ENCODE peak calls at places on chromosomes 1 and 21, in ten cellular contexts. T, D, K, N, R, W, L, Y, J and Q are unnamed samples.

GRCh38 chr1:212700597-212700891 is 904 bp upstream of the BATF3 start:
- DNase-seq in L (no peak), J (no peak), T (no peak), N (no peak), K (no peak), D (no peak), W (no peak), R (peak), Y (no peak), Q (no peak)

GRCh38 chr1:204714194-204714860 is 28.8 kb upstream of the LRRN2 start:
- DNase-seq in D (no peak), T (no peak), K (no peak), W (no peak), R (no peak), L (no peak), J (no peak), N (no peak), Y (no peak), Q (no peak)

GRCh38 chr21:32733356-32733755 is 5.5 kb upstream of the SYNJ1 start:
- DNase-seq in Y (no peak), W (no peak), K (no peak), N (no peak), L (no peak), R (no peak), D (no peak), J (no peak), T (no peak), Q (no peak)

GRCh38 chr1:183711691-183712401 is 58.7 kb upstream of the APOBEC4 start:
- DNase-seq in Y (no peak), K (no peak), N (no peak), R (peak), J (no peak), D (peak), W (no peak), T (no peak), L (peak), Q (no peak)

GRCh38 chr1:39738622-39739366 is at the start of gene PPIE:
- DNase-seq in T (peak), L (peak), R (peak), D (peak), Y (peak), N (peak), K (peak), J (peak), W (peak), Q (peak)

GRCh38 chr1:41919764-41920397 is 1.2 kb upstream of the HIVEP3 start:
- DNase-seq in J (peak), K (peak), L (peak), D (no peak), W (peak), R (no peak), T (no peak), Y (peak), N (peak), Q (no peak)

GRCh38 chr21:34073749-34074282 is 438 bp downstream of the MRPS6 start:
- DNase-seq in L (peak), N (no peak), Y (peak), R (no peak), J (no peak), T (no peak), D (no peak), W (peak), K (peak), Q (peak)

GRCh38 chr1:201506092-201506491 is 831 bp downstream of the CSRP1 start:
- DNase-seq in T (no peak), J (no peak), R (peak), W (no peak), K (no peak), D (no peak), N (no peak), L (no peak), Y (no peak), Q (no peak)

GRCh38 chr1:37776946-37777516 is 12.1 kb upstream of the EPHA10 start:
- DNase-seq in J (no peak), Y (no peak), W (no peak), D (no peak), T (no peak), N (no peak), R (no peak), L (no peak), K (no peak), Q (no peak)

GRCh38 chr1:235898126-235898525 is 31.4 kb upstream of the LYST start:
- DNase-seq in W (no peak), D (no peak), R (no peak), Y (no peak), L (no peak), J (no peak), T (no peak), N (no peak), K (no peak), Q (no peak)

GRCh38 chr1:22636369-22636768 is at the start of gene C1QA:
- DNase-seq in Y (no peak), N (no peak), J (no peak), T (peak), D (no peak), W (no peak), K (peak), R (no peak), L (peak), Q (peak)

GRCh38 chr1:172885976-172886375 is 164.8 kb downstream of the TNFSF18 start:
- DNase-seq in L (no peak), T (no peak), D (no peak), Y (no peak), K (no peak), R (no peak), W (no peak), N (no peak), J (no peak), Q (no peak)

GRCh38 chr1:227244339-227245118 is 73.8 kb downstream of the CDC42BPA start:
- DNase-seq in W (no peak), N (no peak), Y (no peak), L (no peak), J (no peak), R (no peak), D (no peak), T (no peak), K (no peak), Q (no peak)

GRCh38 chr1:156143765-156144489 is 9.5 kb upstream of the SEMA4A start:
- DNase-seq in N (no peak), R (peak), L (no peak), D (no peak), T (no peak), K (no peak), W (no peak), J (no peak), Y (no peak), Q (no peak)

GRCh38 chr21:14259669-14260458 is 43.9 kb downstream of the RBM11 start:
- DNase-seq in N (no peak), Y (no peak), J (no peak), L (no peak), T (no peak), R (no peak), D (peak), K (no peak), W (peak), Q (no peak)

GRCh38 chr1:161088587-161089110 is 709 bp downstream of the NECTIN4 start:
- DNase-seq in N (no peak), T (no peak), W (no peak), K (no peak), L (no peak), J (peak), D (peak), R (no peak), Y (no peak), Q (no peak)

GRCh38 chr1:23394664-23395063 is 25.0 kb upstream of the ZNF436 start:
- DNase-seq in D (peak), W (no peak), Y (peak), N (peak), T (peak), J (peak), R (peak), K (peak), L (peak), Q (peak)

GRCh38 chr1:51210055-51210454 is 26.0 kb upstream of the RNF11 start:
- DNase-seq in Y (no peak), K (no peak), T (no peak), L (no peak), N (no peak), R (no peak), J (no peak), W (no peak), D (no peak), Q (peak)

GRCh38 chr1:34787461-34788420 is 5.1 kb upstream of the GJA4 start:
- DNase-seq in J (no peak), D (peak), R (no peak), N (peak), L (no peak), K (no peak), W (peak), Y (no peak), T (peak), Q (no peak)

GRCh38 chr1:3470650-3471355 is 16.3 kb downstream of the ARHGEF16 start:
- DNase-seq in D (no peak), K (peak), T (no peak), J (no peak), W (no peak), L (no peak), N (no peak), R (no peak), Y (no peak), Q (no peak)

GRCh38 chr1:203534526-203534925 is 40.6 kb downstream of the OPTC start:
- DNase-seq in K (no peak), J (peak), W (no peak), N (no peak), L (peak), Y (no peak), R (peak), T (peak), D (peak), Q (peak)

GRCh38 chr1:157932082-157932481 is 61.4 kb upstream of the KIRREL1 start:
- DNase-seq in K (no peak), L (no peak), Y (no peak), W (no peak), R (no peak), D (no peak), J (no peak), N (no peak), T (no peak), Q (no peak)

GRCh38 chr1:180096584-180097318 is 57.9 kb upstream of the QSOX1 start:
- DNase-seq in N (no peak), W (no peak), Y (no peak), R (no peak), D (no peak), J (no peak), K (no peak), T (no peak), L (no peak), Q (no peak)

GRCh38 chr1:37831109-37831508 is 23.1 kb upstream of the YRDC start:
- DNase-seq in J (no peak), D (no peak), Y (no peak), W (no peak), T (no peak), R (no peak), N (no peak), K (no peak), L (no peak), Q (no peak)

GRCh38 chr1:201429771-201430501 is 8.4 kb upstream of the TNNI1 start:
- DNase-seq in L (no peak), W (no peak), D (no peak), N (no peak), T (no peak), J (no peak), K (no peak), R (no peak), Y (no peak), Q (no peak)

GRCh38 chr1:35935989-35936388 is 5.1 kb downstream of the AGO3 start:
- DNase-seq in Y (no peak), T (no peak), L (no peak), J (no peak), D (no peak), W (peak), R (no peak), K (no peak), N (no peak), Q (no peak)

GRCh38 chr1:209155556-209155955 is 428.0 kb upstream of the CAMK1G start:
- DNase-seq in R (no peak), T (no peak), L (no peak), D (no peak), J (no peak), W (no peak), K (no peak), N (peak), Y (no peak), Q (no peak)

GRCh38 chr1:24283326-24284155 is 35.6 kb upstream of the GRHL3 start:
- DNase-seq in K (no peak), N (no peak), R (peak), T (no peak), D (peak), L (no peak), Y (no peak), J (peak), W (no peak), Q (no peak)

GRCh38 chr1:154819628-154820590 is 50.2 kb downstream of the KCNN3 start:
- DNase-seq in D (no peak), W (no peak), R (no peak), K (no peak), T (no peak), N (peak), J (peak), Y (peak), L (no peak), Q (no peak)

GRCh38 chr1:21811875-21812305 is at the start of gene LDLRAD2:
- DNase-seq in T (no peak), D (no peak), W (no peak), J (no peak), L (no peak), Y (no peak), K (no peak), R (no peak), N (no peak), Q (no peak)

GRCh38 chr1:174788981-174789380 is 210.8 kb upstream of the CACYBP start:
- DNase-seq in T (no peak), K (no peak), L (no peak), D (peak), Y (no peak), N (no peak), J (no peak), W (peak), R (no peak), Q (no peak)

GRCh38 chr1:27122652-27123051 is 32.3 kb downstream of the SLC9A1 start:
- DNase-seq in T (peak), R (peak), L (peak), D (peak), K (peak), W (no peak), Y (peak), N (no peak), J (peak), Q (no peak)

GRCh38 chr1:180948357-180948756 is 35.7 kb downstream of the KIAA1614 start:
- DNase-seq in N (no peak), T (no peak), W (no peak), L (no peak), D (no peak), J (no peak), Y (no peak), K (no peak), R (peak), Q (no peak)

GRCh38 chr1:88104234-88104633 is 579.8 kb upstream of the PKN2 start:
- DNase-seq in W (no peak), J (no peak), R (no peak), K (no peak), N (no peak), D (no peak), L (no peak), Y (no peak), T (no peak), Q (no peak)

GRCh38 chr1:54774820-54775498 is 10.6 kb upstream of the PARS2 start:
- DNase-seq in J (no peak), R (no peak), T (no peak), N (peak), L (no peak), D (peak), Y (no peak), W (peak), K (no peak), Q (peak)

GRCh38 chr21:38925923-38926322 is 120.2 kb downstream of the ETS2 start:
- DNase-seq in Y (peak), T (peak), L (peak), J (peak), K (no peak), N (no peak), W (no peak), R (peak), D (peak), Q (peak)

GRCh38 chr1:227390525-227390924 is 72.2 kb upstream of the CDC42BPA start:
- DNase-seq in Y (no peak), N (no peak), D (no peak), K (no peak), T (no peak), W (no peak), L (no peak), R (no peak), J (no peak), Q (no peak)

GRCh38 chr1:162678439-162678838 is 46.2 kb downstream of the DDR2 start:
- DNase-seq in W (no peak), L (no peak), Y (no peak), N (no peak), J (no peak), D (peak), T (no peak), K (no peak), R (peak), Q (peak)
- H3K27ac ChIP-seq in W (no peak), L (peak), Y (peak), N (no peak), J (no peak), D (no peak), T (peak), K (no peak), R (peak), Q (no peak)

DNA sequence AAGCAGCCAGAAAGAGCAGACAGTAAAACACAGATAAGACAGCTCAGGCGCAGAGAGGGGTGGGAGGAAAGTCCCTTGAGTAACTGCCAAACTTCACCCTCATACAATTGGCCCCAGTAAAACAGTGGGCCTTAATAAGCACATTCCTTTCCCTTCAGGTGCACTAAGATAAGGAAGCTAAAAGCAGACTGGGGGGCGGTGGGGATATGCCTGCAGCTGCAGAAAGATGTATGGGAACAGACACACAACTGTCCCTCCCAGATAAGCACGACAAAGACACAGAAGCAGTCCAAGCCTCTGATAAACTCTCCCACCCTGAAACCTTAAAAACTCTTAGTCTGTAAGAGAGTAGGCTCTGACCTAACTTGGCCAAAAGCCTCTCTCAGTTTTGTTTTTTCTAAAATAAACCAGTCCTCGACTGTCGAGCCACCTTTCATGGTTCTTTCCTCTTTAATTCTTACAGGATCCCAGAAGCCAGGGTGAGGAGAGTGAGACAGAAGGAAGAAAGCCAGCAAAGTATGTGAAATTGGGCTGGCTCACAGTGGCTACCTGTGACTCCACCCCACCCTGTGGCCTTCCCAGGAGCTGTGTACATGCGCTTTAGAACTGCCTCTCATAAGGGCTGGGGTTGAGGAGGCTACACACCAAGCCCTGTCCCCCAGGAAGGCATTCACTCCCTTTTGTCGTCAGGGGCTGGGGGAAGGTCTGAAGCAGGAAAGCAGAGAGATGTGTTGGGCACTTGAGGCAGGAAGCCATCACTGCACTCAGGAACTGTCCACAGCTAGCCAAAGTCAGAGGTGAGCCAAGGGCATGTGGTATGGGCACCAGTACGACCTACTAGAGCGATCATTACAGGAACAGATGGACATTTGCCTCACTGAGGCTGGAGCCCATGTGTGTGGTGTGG is 4.6 kb downstream of the PGLYRP4 start:
- DNase-seq in D (no peak), R (no peak), W (peak), T (no peak), Y (no peak), L (no peak), J (no peak), K (no peak), N (no peak), Q (no peak)
- H3K27ac ChIP-seq in D (no peak), R (no peak), W (peak), T (no peak), Y (no peak), L (no peak), J (no peak), K (no peak), N (no peak), Q (no peak)

DNA sequence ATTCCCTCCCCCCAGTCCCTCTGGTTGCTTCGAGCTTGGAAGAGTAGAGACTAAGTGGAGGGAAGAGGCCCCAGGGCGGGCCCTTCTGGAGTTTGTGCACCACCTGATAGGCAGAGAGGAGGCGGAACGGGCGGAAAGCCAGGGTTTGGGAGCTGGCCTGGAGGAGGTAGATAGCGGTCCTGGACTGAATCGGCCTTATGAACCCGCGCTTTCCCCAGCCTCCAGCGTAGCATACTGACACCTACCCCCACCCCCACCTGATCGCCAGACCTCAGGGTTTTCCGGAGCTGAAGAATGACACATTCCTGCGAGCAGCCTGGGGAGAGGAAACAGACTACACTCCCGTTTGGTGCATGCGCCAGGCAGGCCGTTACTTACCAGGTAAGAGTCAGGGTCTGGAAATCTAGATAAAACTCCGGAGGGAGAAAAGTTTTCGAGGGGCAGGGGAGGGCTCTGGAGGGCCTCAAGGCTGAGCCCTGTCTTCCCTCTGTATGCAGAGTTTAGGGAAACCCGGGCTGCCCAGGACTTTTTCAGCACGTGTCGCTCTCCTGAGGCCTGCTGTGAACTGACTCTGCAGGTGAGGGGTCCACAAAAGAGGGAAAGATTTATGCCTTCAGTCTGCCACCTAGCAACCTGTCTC is 705 bp downstream of the UROD start:
- DNase-seq in D (peak), T (peak), R (peak), Y (peak), J (peak), N (peak), W (peak), K (peak), L (peak), Q (peak)
- H3K27ac ChIP-seq in D (peak), T (peak), R (peak), Y (peak), J (peak), N (no peak), W (no peak), K (peak), L (peak), Q (peak)

DNA sequence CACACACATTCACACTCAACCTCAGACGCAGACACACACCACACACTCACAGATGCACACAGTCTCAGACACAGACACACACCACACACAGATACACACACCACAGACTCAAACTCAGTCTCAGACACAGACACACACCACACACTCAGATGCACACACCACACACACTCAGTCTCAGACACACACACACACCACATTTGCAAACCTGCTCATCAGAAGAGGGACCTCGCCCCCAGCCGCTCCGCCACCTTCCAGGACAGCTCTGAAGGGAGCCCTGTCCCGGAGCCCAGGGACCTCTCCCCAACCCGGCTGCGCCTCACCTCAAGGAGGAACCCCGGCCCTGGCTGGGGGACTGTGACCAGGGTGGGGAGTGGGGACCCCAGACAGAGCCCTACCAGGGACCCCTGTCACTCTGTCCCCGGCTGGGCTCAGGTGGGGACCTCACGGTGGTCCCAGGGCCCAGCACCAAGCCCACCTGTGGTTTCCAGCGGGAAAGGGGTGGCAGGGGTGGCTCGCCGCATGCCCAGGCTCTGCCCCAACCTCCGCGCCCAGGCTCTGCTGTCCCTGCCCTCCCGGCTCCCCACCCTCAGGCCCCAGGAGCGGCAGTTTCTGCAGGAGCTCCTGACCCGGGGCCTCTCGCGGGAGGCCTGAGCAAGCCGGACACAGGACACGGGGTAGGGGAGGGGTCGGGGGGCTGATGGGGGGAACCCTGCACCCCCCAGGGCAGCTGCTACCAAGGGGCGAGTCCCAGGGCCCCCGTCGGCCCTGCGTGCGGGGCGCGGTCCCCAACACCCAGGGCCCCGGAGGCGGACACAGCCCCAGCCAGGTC is 701 bp upstream of the COL6A2 start:
- DNase-seq in N (peak), W (no peak), J (peak), L (no peak), R (peak), D (no peak), Y (peak), K (no peak), T (peak), Q (peak)
- H3K27ac ChIP-seq in N (no peak), W (no peak), J (no peak), L (peak), R (peak), D (peak), Y (peak), K (peak), T (peak), Q (peak)

GRCh38 chr1:191668525-191668924 is 489.7 kb upstream of the RGS18 start:
- DNase-seq in Y (no peak), D (no peak), N (no peak), R (no peak), L (no peak), T (no peak), J (no peak), W (peak), K (no peak), Q (no peak)

GRCh38 chr1:191662746-191663145 is 495.5 kb upstream of the RGS18 start:
- DNase-seq in N (no peak), K (no peak), R (no peak), Y (no peak), D (no peak), T (no peak), J (no peak), W (no peak), L (no peak), Q (no peak)
- H3K27ac ChIP-seq in N (no peak), K (no peak), R (no peak), Y (no peak), D (no peak), T (no peak), J (no peak), W (no peak), L (no peak), Q (no peak)